ENCODE peak calls at places on chromosomes 4 and X, in seven cellular contexts. Q is neural progenitor cell, U is GM23338, M is MM.1S, B is HCT116, I is GM23248, O is hepatocyte. E is an unnamed sample.

GRCh38 chr4:40454816-40455215 is 119.7 kb downstream of the CHRNA9 start:
- DNase-seq in O (no peak), Q (no peak), U (no peak), B (no peak), M (no peak), I (no peak), E (no peak)

GRCh38 chrX:7334253-7334935 is 186.4 kb upstream of the PUDP start:
- DNase-seq in I (peak; percentile 72), O (no peak), U (no peak), B (no peak), M (no peak), Q (no peak), E (peak; percentile 62)

GRCh38 chrX:107451754-107452153 is 2.3 kb downstream of the FRMPD3 start:
- DNase-seq in O (no peak), B (no peak), U (peak; percentile 61), M (no peak), Q (peak; percentile 49), I (no peak), E (no peak)

GRCh38 chrX:14675500-14675899 is 146.2 kb downstream of the GLRA2 start:
- DNase-seq in U (no peak), B (no peak), M (no peak), Q (no peak), O (no peak), I (no peak), E (no peak)

GRCh38 chr4:107531927-107532326 is 188.1 kb downstream of the PAPSS1 start:
- DNase-seq in B (no peak), M (no peak), O (no peak), U (no peak), I (no peak), Q (no peak), E (no peak)

GRCh38 chr4:137125011-137125410 is 407.3 kb downstream of the PCDH18 start:
- DNase-seq in I (peak; percentile 78), Q (no peak), U (no peak), O (peak; percentile 14), B (peak; percentile 22), M (peak; percentile 49), E (peak; percentile 62)

GRCh38 chrX:49934148-49934547 is 11.8 kb downstream of the CLCN5 start:
- DNase-seq in O (no peak), I (no peak), Q (no peak), M (no peak), B (no peak), U (no peak), E (peak; percentile 37)

GRCh38 chr4:84932462-84932861 is 34.0 kb downstream of the WDFY3 start:
- DNase-seq in O (no peak), B (no peak), I (no peak), U (no peak), Q (no peak), M (no peak), E (no peak)

GRCh38 chr4:87209696-87210095 is 10.7 kb downstream of the KLHL8 start:
- DNase-seq in I (peak; percentile 66), O (no peak), U (no peak), Q (no peak), M (no peak), B (no peak), E (no peak)

GRCh38 chr4:105145913-105146285 is 777 bp upstream of the TET2 start:
- DNase-seq in U (peak; percentile 71), O (peak; percentile 32), I (no peak), B (no peak), Q (peak; percentile 49), M (no peak), E (no peak)

GRCh38 chr4:92265066-92265465 is 38.7 kb upstream of the GRID2 start:
- DNase-seq in I (no peak), M (no peak), B (no peak), O (no peak), Q (no peak), U (no peak), E (no peak)

GRCh38 chr4:153777421-153777820 is 11.5 kb downstream of the SFRP2 start:
- DNase-seq in M (no peak), I (no peak), Q (no peak), U (no peak), O (no peak), B (no peak), E (no peak)

GRCh38 chr4:12897954-12898353 is 586.2 kb downstream of the RAB28 start:
- DNase-seq in O (no peak), Q (no peak), I (no peak), B (no peak), U (no peak), M (no peak), E (no peak)

DNA sequence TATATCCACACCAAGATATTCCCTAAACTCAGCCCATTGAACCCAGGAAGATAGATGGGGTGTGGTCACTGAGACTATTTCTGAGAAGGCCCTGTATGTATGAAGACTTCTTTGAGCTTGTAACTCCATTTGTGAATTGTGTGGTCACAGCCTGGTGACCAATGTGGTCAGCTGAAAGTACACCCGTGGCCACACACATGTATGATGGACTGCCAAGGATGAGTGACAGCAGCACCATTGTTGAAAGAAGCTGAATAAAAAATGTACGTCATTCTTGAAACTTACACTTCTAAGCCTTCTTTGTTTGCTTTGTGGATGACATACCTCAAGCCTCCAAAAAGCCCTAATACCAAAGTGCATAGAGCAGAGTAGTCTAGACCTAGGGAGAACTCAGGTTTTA is 581.4 kb downstream of the RAB28 start:
- DNase-seq in M (no peak), B (no peak), O (no peak), U (no peak), Q (no peak), I (no peak), E (no peak)
- TF ChIP-seq EZH2 in M (no peak), B (no peak), O (no peak), U (no peak), Q (no peak), I (no peak), E (no peak)

GRCh38 chrX:23841847-23842522 is 59.0 kb downstream of the SAT1 start:
- DNase-seq in U (no peak), M (no peak), I (no peak), Q (no peak), O (peak; percentile 20), B (no peak), E (no peak)

GRCh38 chrX:23844502-23845138 is 61.6 kb downstream of the SAT1 start:
- DNase-seq in M (no peak), I (peak; percentile 3), U (no peak), B (no peak), O (peak; percentile 81), Q (no peak), E (no peak)

GRCh38 chrX:23840674-23841073 is 57.7 kb downstream of the SAT1 start:
- DNase-seq in M (no peak), U (peak; percentile 18), O (no peak), Q (peak; percentile 13), B (no peak), I (no peak), E (no peak)

GRCh38 chrX:23838953-23839352 is 56.0 kb downstream of the SAT1 start:
- DNase-seq in I (no peak), U (no peak), B (no peak), Q (no peak), O (no peak), M (no peak), E (no peak)
- TF ChIP-seq EZH2phosphoT487 in I (no peak), U (no peak), B (no peak), Q (no peak), O (no peak), M (no peak), E (no peak)

GRCh38 chr4:4857001-4857808 is 2.3 kb upstream of the MSX1 start:
- DNase-seq in Q (no peak), U (no peak), O (no peak), I (no peak), M (no peak), B (no peak), E (no peak)
- TF ChIP-seq EZH2 in Q (no peak), U (peak; percentile 99), O (no peak), I (no peak), M (no peak), B (no peak), E (no peak)

GRCh38 chrX:31168596-31168995 is 96.8 kb upstream of the FTHL17 start:
- DNase-seq in O (no peak), B (no peak), M (no peak), I (no peak), U (no peak), Q (no peak), E (no peak)
- TF ChIP-seq EZH2phosphoT487 in O (no peak), B (no peak), M (no peak), I (no peak), U (no peak), Q (no peak), E (no peak)